ENCODE peak calls at places on chromosomes 7 and 10, in four cellular contexts. One of them, this sample, is unnamed.

GRCh38 chr10:76984559-76985443 is 652.8 kb downstream of the KCNMA1 start:
- DNase-seq in right cardiac atrium: peak
- DNase-seq in cardiac muscle cell: peak
- DNase-seq in activated CD8-positive, alpha-beta memory T cell treated with anti-CD3 and anti-CD28 coated beads, Interleukin-2, amount 50 U/mL, for 4 hours: peak
- DNase-seq in this sample: peak

GRCh38 chr7:99379043-99379577 is 4.6 kb downstream of the ARPC1B start:
- DNase-seq in right cardiac atrium: peak
- DNase-seq in activated CD8-positive, alpha-beta memory T cell treated with anti-CD3 and anti-CD28 coated beads, Interleukin-2, amount 50 U/mL, for 4 hours: peak
- DNase-seq in cardiac muscle cell: peak
- DNase-seq in this sample: peak

GRCh38 chr7:132469264-132469663 is 107.0 kb downstream of the PLXNA4 start:
- DNase-seq in activated CD8-positive, alpha-beta memory T cell treated with anti-CD3 and anti-CD28 coated beads, Interleukin-2, amount 50 U/mL, for 4 hours: no peak
- DNase-seq in cardiac muscle cell: no peak
- DNase-seq in right cardiac atrium: no peak
- DNase-seq in this sample: no peak

GRCh38 chr7:102407910-102408309 is 11.7 kb downstream of the PRKRIP1 start:
- DNase-seq in activated CD8-positive, alpha-beta memory T cell treated with anti-CD3 and anti-CD28 coated beads, Interleukin-2, amount 50 U/mL, for 4 hours: no peak
- DNase-seq in cardiac muscle cell: no peak
- DNase-seq in right cardiac atrium: no peak
- DNase-seq in this sample: no peak

GRCh38 chr10:131090761-131091661 is 220.5 kb downstream of the TCERG1L start:
- DNase-seq in activated CD8-positive, alpha-beta memory T cell treated with anti-CD3 and anti-CD28 coated beads, Interleukin-2, amount 50 U/mL, for 4 hours: no peak
- DNase-seq in cardiac muscle cell: no peak
- DNase-seq in right cardiac atrium: no peak
- DNase-seq in this sample: no peak

GRCh38 chr7:5077740-5078139 is 32.1 kb downstream of the RBAK start:
- DNase-seq in cardiac muscle cell: no peak
- DNase-seq in activated CD8-positive, alpha-beta memory T cell treated with anti-CD3 and anti-CD28 coated beads, Interleukin-2, amount 50 U/mL, for 4 hours: no peak
- DNase-seq in right cardiac atrium: no peak
- DNase-seq in this sample: no peak

GRCh38 chr10:110275140-110275729 is 29.5 kb downstream of the SMNDC1 start:
- DNase-seq in right cardiac atrium: no peak
- DNase-seq in activated CD8-positive, alpha-beta memory T cell treated with anti-CD3 and anti-CD28 coated beads, Interleukin-2, amount 50 U/mL, for 4 hours: no peak
- DNase-seq in cardiac muscle cell: no peak
- DNase-seq in this sample: no peak

GRCh38 chr10:28871677-28872076 is 194.4 kb downstream of the BAMBI start:
- DNase-seq in cardiac muscle cell: no peak
- DNase-seq in right cardiac atrium: no peak
- DNase-seq in activated CD8-positive, alpha-beta memory T cell treated with anti-CD3 and anti-CD28 coated beads, Interleukin-2, amount 50 U/mL, for 4 hours: no peak
- DNase-seq in this sample: no peak

GRCh38 chr10:11449761-11450160 is 161.7 kb downstream of the USP6NL start:
- DNase-seq in activated CD8-positive, alpha-beta memory T cell treated with anti-CD3 and anti-CD28 coated beads, Interleukin-2, amount 50 U/mL, for 4 hours: no peak
- DNase-seq in right cardiac atrium: no peak
- DNase-seq in cardiac muscle cell: no peak
- DNase-seq in this sample: no peak

GRCh38 chr10:126013489-126014281 is 117.3 kb downstream of the FANK1 start:
- DNase-seq in activated CD8-positive, alpha-beta memory T cell treated with anti-CD3 and anti-CD28 coated beads, Interleukin-2, amount 50 U/mL, for 4 hours: no peak
- DNase-seq in cardiac muscle cell: peak
- DNase-seq in right cardiac atrium: no peak
- DNase-seq in this sample: no peak

GRCh38 chr10:95605163-95605562 is 44.0 kb upstream of the SORBS1 start:
- DNase-seq in activated CD8-positive, alpha-beta memory T cell treated with anti-CD3 and anti-CD28 coated beads, Interleukin-2, amount 50 U/mL, for 4 hours: no peak
- DNase-seq in right cardiac atrium: peak
- DNase-seq in cardiac muscle cell: peak
- DNase-seq in this sample: no peak

GRCh38 chr10:100510533-100511308 is 8.9 kb downstream of the SEC31B start:
- DNase-seq in activated CD8-positive, alpha-beta memory T cell treated with anti-CD3 and anti-CD28 coated beads, Interleukin-2, amount 50 U/mL, for 4 hours: peak
- DNase-seq in right cardiac atrium: no peak
- DNase-seq in cardiac muscle cell: no peak
- DNase-seq in this sample: no peak

GRCh38 chr7:36794689-36795088 is 70.4 kb upstream of the AOAH start:
- DNase-seq in cardiac muscle cell: peak
- DNase-seq in activated CD8-positive, alpha-beta memory T cell treated with anti-CD3 and anti-CD28 coated beads, Interleukin-2, amount 50 U/mL, for 4 hours: no peak
- DNase-seq in right cardiac atrium: no peak
- DNase-seq in this sample: no peak

GRCh38 chr7:111083423-111083822 is 7.5 kb upstream of the LRRN3 start:
- DNase-seq in activated CD8-positive, alpha-beta memory T cell treated with anti-CD3 and anti-CD28 coated beads, Interleukin-2, amount 50 U/mL, for 4 hours: peak
- DNase-seq in right cardiac atrium: no peak
- DNase-seq in cardiac muscle cell: peak
- DNase-seq in this sample: no peak

GRCh38 chr10:27390681-27391080 is 113.4 kb upstream of the RAB18 start:
- DNase-seq in activated CD8-positive, alpha-beta memory T cell treated with anti-CD3 and anti-CD28 coated beads, Interleukin-2, amount 50 U/mL, for 4 hours: no peak
- DNase-seq in cardiac muscle cell: no peak
- DNase-seq in right cardiac atrium: no peak
- DNase-seq in this sample: no peak

GRCh38 chr10:88702848-88703597 is 3.0 kb upstream of the LIPK start:
- DNase-seq in right cardiac atrium: no peak
- DNase-seq in activated CD8-positive, alpha-beta memory T cell treated with anti-CD3 and anti-CD28 coated beads, Interleukin-2, amount 50 U/mL, for 4 hours: no peak
- DNase-seq in cardiac muscle cell: peak
- DNase-seq in this sample: peak

GRCh38 chr7:36209814-36210183 is 56.7 kb downstream of the EEPD1 start:
- DNase-seq in right cardiac atrium: no peak
- DNase-seq in cardiac muscle cell: no peak
- DNase-seq in activated CD8-positive, alpha-beta memory T cell treated with anti-CD3 and anti-CD28 coated beads, Interleukin-2, amount 50 U/mL, for 4 hours: no peak
- DNase-seq in this sample: no peak

GRCh38 chr10:77669892-77670291 is 32.3 kb upstream of the KCNMA1 start:
- DNase-seq in activated CD8-positive, alpha-beta memory T cell treated with anti-CD3 and anti-CD28 coated beads, Interleukin-2, amount 50 U/mL, for 4 hours: no peak
- DNase-seq in cardiac muscle cell: no peak
- DNase-seq in right cardiac atrium: no peak
- DNase-seq in this sample: no peak

GRCh38 chr10:26483554-26483953 is 45.4 kb downstream of the APBB1IP start:
- DNase-seq in cardiac muscle cell: no peak
- DNase-seq in right cardiac atrium: no peak
- DNase-seq in activated CD8-positive, alpha-beta memory T cell treated with anti-CD3 and anti-CD28 coated beads, Interleukin-2, amount 50 U/mL, for 4 hours: no peak
- DNase-seq in this sample: no peak

GRCh38 chr10:77027576-77027975 is 610.0 kb downstream of the KCNMA1 start:
- DNase-seq in right cardiac atrium: no peak
- DNase-seq in activated CD8-positive, alpha-beta memory T cell treated with anti-CD3 and anti-CD28 coated beads, Interleukin-2, amount 50 U/mL, for 4 hours: no peak
- DNase-seq in cardiac muscle cell: no peak
- DNase-seq in this sample: no peak

GRCh38 chr10:87740232-87740631 is 77.8 kb downstream of the ATAD1 start:
- DNase-seq in activated CD8-positive, alpha-beta memory T cell treated with anti-CD3 and anti-CD28 coated beads, Interleukin-2, amount 50 U/mL, for 4 hours: no peak
- DNase-seq in right cardiac atrium: no peak
- DNase-seq in cardiac muscle cell: peak
- DNase-seq in this sample: no peak

GRCh38 chr7:17912536-17913235 is 27.6 kb downstream of the SNX13 start:
- DNase-seq in activated CD8-positive, alpha-beta memory T cell treated with anti-CD3 and anti-CD28 coated beads, Interleukin-2, amount 50 U/mL, for 4 hours: no peak
- DNase-seq in cardiac muscle cell: no peak
- DNase-seq in right cardiac atrium: peak
- DNase-seq in this sample: no peak

GRCh38 chr10:117541405-117541908 is 1.1 kb upstream of the EMX2 start:
- DNase-seq in right cardiac atrium: peak
- DNase-seq in cardiac muscle cell: peak
- DNase-seq in activated CD8-positive, alpha-beta memory T cell treated with anti-CD3 and anti-CD28 coated beads, Interleukin-2, amount 50 U/mL, for 4 hours: no peak
- DNase-seq in this sample: no peak